ENCODE peak calls at places on chromosomes 7 and 10, in six cellular contexts. One of them, this sample, is unnamed.

GRCh38 chr7:117157871-117158209 is 165.0 kb downstream of the WNT2 start:
- DNase-seq in K562: no peak
- DNase-seq in H1: no peak
- DNase-seq in HepG2: no peak
- DNase-seq in HCT116: no peak
- DNase-seq in SK-N-SH: no peak
- DNase-seq in this sample: no peak

GRCh38 chr7:33710608-33711007 is 194.7 kb upstream of the BMPER start:
- DNase-seq in SK-N-SH: no peak
- DNase-seq in HepG2: no peak
- DNase-seq in K562: no peak
- DNase-seq in H1: no peak
- DNase-seq in HCT116: no peak
- DNase-seq in this sample: no peak

GRCh38 chr7:134140889-134141867 is 14.0 kb downstream of the LRGUK start:
- DNase-seq in H1: peak; percentile 92
- DNase-seq in HepG2: peak; percentile 34
- DNase-seq in K562: peak; percentile 89
- DNase-seq in SK-N-SH: peak; percentile 86
- DNase-seq in HCT116: peak; percentile 15
- DNase-seq in this sample: peak; percentile 72

GRCh38 chr7:108561047-108561619 is 8.4 kb downstream of the THAP5 start:
- DNase-seq in H1: no peak
- DNase-seq in K562: no peak
- DNase-seq in HepG2: no peak
- DNase-seq in SK-N-SH: no peak
- DNase-seq in HCT116: no peak
- DNase-seq in this sample: no peak

GRCh38 chr10:33657154-33657900 is 322.9 kb upstream of the NRP1 start:
- DNase-seq in K562: no peak
- DNase-seq in HCT116: no peak
- DNase-seq in H1: no peak
- DNase-seq in SK-N-SH: peak; percentile 32
- DNase-seq in HepG2: peak; percentile 71
- DNase-seq in this sample: no peak

GRCh38 chr7:123820864-123821263 is 24.1 kb upstream of the HYAL4 start:
- DNase-seq in SK-N-SH: no peak
- DNase-seq in H1: no peak
- DNase-seq in K562: no peak
- DNase-seq in HepG2: no peak
- DNase-seq in HCT116: no peak
- DNase-seq in this sample: no peak

GRCh38 chr10:27844223-27844622 is 98.6 kb upstream of the MKX start:
- DNase-seq in SK-N-SH: no peak
- DNase-seq in K562: no peak
- DNase-seq in HepG2: no peak
- DNase-seq in HCT116: no peak
- DNase-seq in H1: no peak
- DNase-seq in this sample: no peak

GRCh38 chr10:110218627-110219026 is 11.2 kb downstream of the MXI1 start:
- DNase-seq in H1: no peak
- DNase-seq in HepG2: no peak
- DNase-seq in SK-N-SH: no peak
- DNase-seq in K562: no peak
- DNase-seq in HCT116: no peak
- DNase-seq in this sample: no peak

GRCh38 chr7:132263151-132263550 is 313.1 kb downstream of the PLXNA4 start:
- DNase-seq in SK-N-SH: no peak
- DNase-seq in H1: no peak
- DNase-seq in HCT116: no peak
- DNase-seq in HepG2: no peak
- DNase-seq in K562: no peak
- DNase-seq in this sample: no peak

GRCh38 chr7:131898418-131898817 is 342.0 kb upstream of the PODXL start:
- DNase-seq in K562: no peak
- DNase-seq in H1: no peak
- DNase-seq in HCT116: no peak
- DNase-seq in HepG2: no peak
- DNase-seq in SK-N-SH: no peak
- DNase-seq in this sample: no peak

GRCh38 chr7:90409667-90410066 is 6.4 kb downstream of the CLDN12 start:
- DNase-seq in K562: no peak
- DNase-seq in H1: no peak
- DNase-seq in HepG2: peak; percentile 72
- DNase-seq in SK-N-SH: no peak
- DNase-seq in HCT116: no peak
- DNase-seq in this sample: no peak

GRCh38 chr10:105742184-105742583 is 1101.1 kb downstream of the SORCS3 start:
- DNase-seq in HCT116: no peak
- DNase-seq in K562: no peak
- DNase-seq in H1: no peak
- DNase-seq in SK-N-SH: no peak
- DNase-seq in HepG2: no peak
- DNase-seq in this sample: no peak

GRCh38 chr7:86963599-86964230 is 95.7 kb downstream of the ELAPOR2 start:
- DNase-seq in HCT116: no peak
- DNase-seq in SK-N-SH: no peak
- DNase-seq in H1: no peak
- DNase-seq in HepG2: no peak
- DNase-seq in K562: no peak
- DNase-seq in this sample: no peak

GRCh38 chr7:101740981-101741725 is 76.3 kb upstream of the CUX1 start:
- DNase-seq in HepG2: no peak
- DNase-seq in SK-N-SH: no peak
- DNase-seq in K562: no peak
- DNase-seq in HCT116: no peak
- DNase-seq in H1: no peak
- DNase-seq in this sample: no peak

GRCh38 chr7:114901771-114902170 is 20.1 kb upstream of the MDFIC start:
- DNase-seq in HepG2: no peak
- DNase-seq in H1: no peak
- DNase-seq in SK-N-SH: no peak
- DNase-seq in K562: no peak
- DNase-seq in HCT116: peak; percentile 85
- DNase-seq in this sample: no peak

GRCh38 chr10:59885430-59886134 is 20.8 kb downstream of the CCDC6 start:
- DNase-seq in K562: peak; percentile 52
- DNase-seq in HepG2: no peak
- DNase-seq in SK-N-SH: no peak
- DNase-seq in H1: no peak
- DNase-seq in HCT116: no peak
- DNase-seq in this sample: no peak

GRCh38 chr10:113709221-113709838 is 29.6 kb downstream of the CASP7 start:
- DNase-seq in H1: no peak
- DNase-seq in SK-N-SH: no peak
- DNase-seq in K562: no peak
- DNase-seq in HCT116: no peak
- DNase-seq in HepG2: no peak
- DNase-seq in this sample: no peak

GRCh38 chr7:29485376-29486190 is 78.1 kb upstream of the PRR15 start:
- DNase-seq in H1: no peak
- DNase-seq in K562: no peak
- DNase-seq in HCT116: no peak
- DNase-seq in SK-N-SH: peak; percentile 37
- DNase-seq in HepG2: peak; percentile 77
- DNase-seq in this sample: no peak

GRCh38 chr10:12348341-12348869 is 942 bp upstream of the CAMK1D start:
- DNase-seq in SK-N-SH: no peak
- DNase-seq in HCT116: no peak
- DNase-seq in K562: no peak
- DNase-seq in HepG2: no peak
- DNase-seq in H1: peak; percentile 71
- DNase-seq in this sample: no peak

GRCh38 chr10:74179124-74179710 is 28.2 kb downstream of the ADK start:
- DNase-seq in K562: no peak
- DNase-seq in HepG2: no peak
- DNase-seq in SK-N-SH: no peak
- DNase-seq in HCT116: no peak
- DNase-seq in H1: no peak
- DNase-seq in this sample: no peak

GRCh38 chr10:7944537-7944936 is 110.0 kb upstream of the GATA3 start:
- DNase-seq in H1: no peak
- DNase-seq in SK-N-SH: peak; percentile 56
- DNase-seq in HCT116: no peak
- DNase-seq in K562: no peak
- DNase-seq in HepG2: no peak
- DNase-seq in this sample: no peak

GRCh38 chr7:815284-816216 is 16.7 kb upstream of the SUN1 start:
- DNase-seq in SK-N-SH: peak; percentile 92
- DNase-seq in HepG2: no peak
- DNase-seq in HCT116: no peak
- DNase-seq in K562: peak; percentile 67
- DNase-seq in H1: peak; percentile 90
- DNase-seq in this sample: peak; percentile 74

GRCh38 chr7:105808703-105809590 is 67.5 kb downstream of the ATXN7L1 start:
- DNase-seq in SK-N-SH: no peak
- DNase-seq in H1: no peak
- DNase-seq in K562: no peak
- DNase-seq in HCT116: no peak
- DNase-seq in HepG2: no peak
- DNase-seq in this sample: no peak

GRCh38 chr10:69952069-69952800 is 100.4 kb upstream of the MACROH2A2 start:
- DNase-seq in SK-N-SH: no peak
- DNase-seq in HCT116: no peak
- DNase-seq in H1: no peak
- DNase-seq in K562: no peak
- DNase-seq in HepG2: no peak
- DNase-seq in this sample: no peak

GRCh38 chr7:151012921-151013347 is 11.4 kb downstream of the ATG9B start:
- DNase-seq in K562: peak; percentile 46
- DNase-seq in HCT116: no peak
- DNase-seq in HepG2: peak; percentile 45
- DNase-seq in H1: peak; percentile 73
- DNase-seq in SK-N-SH: peak; percentile 94
- DNase-seq in this sample: no peak

GRCh38 chr10:29377333-29377961 is 88.6 kb downstream of the LYZL1 start:
- DNase-seq in H1: no peak
- DNase-seq in K562: peak; percentile 43
- DNase-seq in HCT116: peak; percentile 8
- DNase-seq in SK-N-SH: peak; percentile 55
- DNase-seq in HepG2: no peak
- DNase-seq in this sample: no peak

GRCh38 chr10:94546616-94547175 is 1.1 kb downstream of the HELLS start:
- DNase-seq in HCT116: no peak
- DNase-seq in H1: no peak
- DNase-seq in SK-N-SH: peak; percentile 15
- DNase-seq in HepG2: no peak
- DNase-seq in K562: no peak
- DNase-seq in this sample: no peak

GRCh38 chr7:53900856-53901528 is 641.2 kb upstream of the VSTM2A start:
- DNase-seq in SK-N-SH: peak; percentile 11
- DNase-seq in HCT116: no peak
- DNase-seq in HepG2: no peak
- DNase-seq in H1: no peak
- DNase-seq in K562: peak; percentile 7
- DNase-seq in this sample: no peak

GRCh38 chr7:150898475-150899011 is 46.2 kb downstream of the AOC1 start:
- DNase-seq in SK-N-SH: peak; percentile 90
- DNase-seq in K562: peak; percentile 91
- DNase-seq in HepG2: peak; percentile 16
- DNase-seq in H1: peak; percentile 96
- DNase-seq in HCT116: peak; percentile 51
- DNase-seq in this sample: peak; percentile 52

GRCh38 chr7:82445226-82445625 is 1.6 kb upstream of the CACNA2D1 start:
- DNase-seq in HepG2: no peak
- DNase-seq in H1: no peak
- DNase-seq in HCT116: no peak
- DNase-seq in SK-N-SH: no peak
- DNase-seq in K562: no peak
- DNase-seq in this sample: no peak
- TF ChIP-seq YY1 in HepG2: no peak
- TF ChIP-seq YY1 in H1: no peak
- TF ChIP-seq YY1 in HCT116: no peak
- TF ChIP-seq YY1 in SK-N-SH: no peak
- TF ChIP-seq YY1 in K562: no peak
- TF ChIP-seq YY1 in this sample: no peak

GRCh38 chr10:13961096-13961495 is 369.6 kb downstream of the FRMD4A start:
- DNase-seq in HepG2: no peak
- DNase-seq in K562: no peak
- DNase-seq in H1: no peak
- DNase-seq in SK-N-SH: no peak
- DNase-seq in HCT116: no peak
- DNase-seq in this sample: no peak
- TF ChIP-seq YY1 in HepG2: no peak
- TF ChIP-seq YY1 in K562: no peak
- TF ChIP-seq YY1 in H1: no peak
- TF ChIP-seq YY1 in SK-N-SH: no peak
- TF ChIP-seq YY1 in HCT116: no peak
- TF ChIP-seq YY1 in this sample: no peak

GRCh38 chr7:96122746-96123145 is 199.2 kb downstream of the SLC25A13 start:
- DNase-seq in HCT116: no peak
- DNase-seq in H1: no peak
- DNase-seq in SK-N-SH: no peak
- DNase-seq in HepG2: no peak
- DNase-seq in K562: no peak
- DNase-seq in this sample: no peak

GRCh38 chr7:96120445-96120844 is 201.5 kb downstream of the SLC25A13 start:
- DNase-seq in HepG2: no peak
- DNase-seq in H1: no peak
- DNase-seq in HCT116: no peak
- DNase-seq in SK-N-SH: no peak
- DNase-seq in K562: no peak
- DNase-seq in this sample: no peak

GRCh38 chr7:96118449-96119001 is 203.4 kb downstream of the SLC25A13 start:
- DNase-seq in HepG2: no peak
- DNase-seq in H1: no peak
- DNase-seq in K562: no peak
- DNase-seq in HCT116: no peak
- DNase-seq in SK-N-SH: no peak
- DNase-seq in this sample: no peak

GRCh38 chr7:96121752-96122151 is 200.1 kb downstream of the SLC25A13 start:
- DNase-seq in H1: no peak
- DNase-seq in K562: no peak
- DNase-seq in HCT116: no peak
- DNase-seq in HepG2: no peak
- DNase-seq in SK-N-SH: no peak
- DNase-seq in this sample: no peak

DNA sequence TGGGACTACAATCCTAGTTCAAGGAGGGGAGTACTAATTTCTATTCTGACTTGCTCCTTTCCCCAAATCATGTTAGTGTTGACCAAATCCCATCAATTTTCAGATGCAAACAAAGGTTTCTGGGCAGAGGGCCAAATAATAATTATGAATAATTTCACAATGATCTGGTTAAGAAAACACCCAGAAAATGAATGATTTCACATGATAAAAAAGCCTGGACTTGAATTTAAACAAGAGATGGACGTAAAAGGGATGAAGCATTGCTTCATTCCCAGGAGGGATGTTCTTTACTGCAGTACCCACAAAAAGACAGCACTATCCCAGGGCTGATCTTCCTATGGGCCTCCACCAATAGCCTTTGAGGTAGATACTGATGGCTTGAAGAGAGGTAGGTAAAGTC is 201.0 kb downstream of the SLC25A13 start:
- DNase-seq in HepG2: no peak
- DNase-seq in HCT116: no peak
- DNase-seq in H1: no peak
- DNase-seq in K562: no peak
- DNase-seq in SK-N-SH: peak; percentile 26
- DNase-seq in this sample: no peak
- TF ChIP-seq YY1 in HepG2: no peak
- TF ChIP-seq YY1 in HCT116: no peak
- TF ChIP-seq YY1 in H1: no peak
- TF ChIP-seq YY1 in K562: no peak
- TF ChIP-seq YY1 in SK-N-SH: no peak
- TF ChIP-seq YY1 in this sample: no peak

GRCh38 chr7:84105582-84105981 is 89.0 kb downstream of the SEMA3A start:
- DNase-seq in HepG2: no peak
- DNase-seq in HCT116: no peak
- DNase-seq in K562: no peak
- DNase-seq in H1: no peak
- DNase-seq in SK-N-SH: no peak
- DNase-seq in this sample: no peak
- TF ChIP-seq YY1 in HepG2: no peak
- TF ChIP-seq YY1 in HCT116: no peak
- TF ChIP-seq YY1 in K562: no peak
- TF ChIP-seq YY1 in H1: no peak
- TF ChIP-seq YY1 in SK-N-SH: no peak
- TF ChIP-seq YY1 in this sample: no peak

This sample was measured in NT2/D1.